ENCODE peak calls at places on chromosomes 2 and 18, in seven cellular contexts. U is dermis microvascular lymphatic vessel endothelial cell; Y is NAMALWA; X is HFFc6; P is activated T-helper 1 cell treated with anti-CD3 and anti-CD28 coated beads, Interleukin-12 subunit alpha, Interleukin-12 subunit beta, Interleukin-2, Interleukin-4 antibody, amounts not matched to agents 30 ng/mL and 10 ng/mL and 1 ng/mL, durations not matched to agents 14 hours and 24 hours and 36 hours; D is stimulated activated CD4-positive, alpha-beta T cell treated with anti-CD3 and anti-CD28 coated beads, Interleukin-12 subunit alpha, Interleukin-12 subunit beta, amount 100 ng/mL, for 24 hours; S is coronary artery. C is an unnamed sample.

GRCh38 chr2:176078440-176079284 is 5.1 kb downstream of the EVX2 start:
- DNase-seq in X (no peak), D (no peak), Y (no peak), S (peak), U (no peak), P (no peak), C (no peak)

GRCh38 chr2:80519699-80520291 is 215.2 kb upstream of the LRRTM1 start:
- DNase-seq in S (no peak), Y (no peak), P (no peak), U (no peak), D (no peak), X (no peak), C (no peak)

GRCh38 chr18:44812426-44812825 is 131.7 kb downstream of the SETBP1 start:
- DNase-seq in U (no peak), P (no peak), S (no peak), Y (no peak), X (no peak), D (no peak), C (no peak)

GRCh38 chr2:74100254-74101216 is 47.2 kb downstream of the BOLA3 start:
- DNase-seq in Y (no peak), D (no peak), U (no peak), S (no peak), P (no peak), X (no peak), C (no peak)

GRCh38 chr2:127025357-127026062 is 81.4 kb downstream of the BIN1 start:
- DNase-seq in X (peak), P (peak), Y (peak), S (peak), U (peak), D (peak), C (peak)

GRCh38 chr2:160731856-160732255 is 238.2 kb upstream of the RBMS1 start:
- DNase-seq in D (no peak), X (no peak), S (no peak), P (no peak), Y (no peak), U (no peak), C (no peak)

GRCh38 chr2:39304200-39304599 is 60.4 kb upstream of the CDKL4 start:
- DNase-seq in X (peak), S (no peak), D (no peak), Y (no peak), P (no peak), U (no peak), C (no peak)

GRCh38 chr2:33272001-33272400 is 204.4 kb upstream of the RASGRP3 start:
- DNase-seq in D (no peak), Y (peak), S (no peak), P (no peak), X (no peak), U (no peak), C (peak)

GRCh38 chr2:19911799-19912509 is 10.2 kb upstream of the TTC32 start:
- DNase-seq in S (no peak), D (no peak), X (peak), P (no peak), Y (no peak), U (no peak), C (no peak)

GRCh38 chr2:55045685-55046221 is 4.5 kb downstream of the RTN4 start:
- DNase-seq in X (no peak), D (no peak), P (no peak), Y (no peak), U (no peak), S (no peak), C (no peak)

C was measured in KBM-7.